ENCODE peak calls at places on chromosomes 1 and 21, in six cellular contexts. L is K562, N is endothelial cell of umbilical vein, P is A549, T is HepG2, A is GM12878. F is an unnamed sample.

GRCh38 chr1:152141971-152142584 is 16.9 kb downstream of the RPTN start:
- DNase-seq in T (peak), A (no peak), P (peak), N (peak), L (peak), F (peak)

GRCh38 chr1:206472454-206472853 is 2.2 kb downstream of the IKBKE start:
- DNase-seq in L (peak), T (peak), A (no peak), N (no peak), P (no peak), F (peak)

GRCh38 chr1:153429266-153430165 is 13.2 kb downstream of the S100A7A start:
- DNase-seq in N (no peak), A (no peak), L (no peak), P (no peak), T (no peak), F (no peak)

GRCh38 chr1:240337795-240338194 is 246.1 kb downstream of the FMN2 start:
- DNase-seq in N (no peak), T (no peak), P (no peak), L (no peak), A (no peak), F (no peak)

GRCh38 chr1:62904537-62904936 is 120.6 kb downstream of the ATG4C start:
- DNase-seq in A (no peak), N (no peak), P (no peak), T (no peak), L (no peak), F (no peak)

GRCh38 chr1:91427741-91428140 is 23.1 kb upstream of the HFM1 start:
- DNase-seq in N (no peak), A (no peak), L (no peak), T (no peak), P (no peak), F (no peak)

GRCh38 chr1:24020032-24020431 is 39.9 kb upstream of the SRSF10 start:
- DNase-seq in P (no peak), N (no peak), L (no peak), T (no peak), A (no peak), F (no peak)

GRCh38 chr1:208291923-208292711 is 47.9 kb upstream of the PLXNA2 start:
- DNase-seq in T (no peak), N (no peak), A (no peak), P (no peak), L (no peak), F (no peak)

GRCh38 chr1:119687391-119688079 is 24.2 kb upstream of the PHGDH start:
- DNase-seq in N (no peak), T (no peak), L (no peak), P (no peak), A (no peak), F (no peak)

GRCh38 chr1:12760256-12760795 is 13.2 kb upstream of the PRAMEF12 start:
- DNase-seq in A (no peak), N (no peak), L (peak), P (peak), T (peak), F (peak)

GRCh38 chr1:30657131-30658013 is 66.0 kb downstream of the MATN1 start:
- DNase-seq in T (no peak), P (no peak), N (no peak), L (no peak), A (no peak), F (no peak)

GRCh38 chr1:12519708-12520364 is 98.2 kb downstream of the DHRS3 start:
- DNase-seq in L (no peak), A (no peak), N (no peak), T (no peak), P (no peak), F (no peak)

GRCh38 chr1:68438310-68438709 is 11.4 kb downstream of the RPE65 start:
- DNase-seq in P (no peak), T (no peak), L (no peak), N (no peak), A (no peak), F (no peak)

GRCh38 chr1:91621360-91621759 is 120.7 kb downstream of the CDC7 start:
- DNase-seq in N (no peak), P (no peak), T (no peak), A (no peak), L (no peak), F (no peak)

GRCh38 chr21:34550400-34550799 is 38.4 kb upstream of the KCNE1 start:
- DNase-seq in N (no peak), T (no peak), L (no peak), P (no peak), A (no peak), F (no peak)

GRCh38 chr21:36806103-36806502 is 107.2 kb downstream of the SIM2 start:
- DNase-seq in L (peak), T (no peak), A (no peak), N (no peak), P (no peak), F (peak)

GRCh38 chr1:246689409-246689997 is 34.7 kb upstream of the SCCPDH start:
- DNase-seq in L (peak), N (peak), A (peak), P (peak), T (peak), F (peak)

GRCh38 chr1:93672069-93672468 is 9.6 kb downstream of the BCAR3 start:
- DNase-seq in L (peak), P (peak), T (no peak), A (no peak), N (peak), F (no peak)

GRCh38 chr1:228865613-228866320 is 130.5 kb downstream of the RHOU start:
- DNase-seq in N (no peak), A (no peak), L (no peak), T (no peak), P (no peak), F (no peak)

GRCh38 chr21:28882345-28882744 is 110.3 kb downstream of the LTN1 start:
- DNase-seq in N (no peak), P (no peak), L (no peak), A (no peak), T (no peak), F (no peak)

GRCh38 chr21:28884481-28884880 is 108.2 kb downstream of the LTN1 start:
- DNase-seq in L (peak), A (no peak), P (no peak), N (no peak), T (no peak), F (peak)

GRCh38 chr21:28883931-28884330 is 108.7 kb downstream of the LTN1 start:
- DNase-seq in T (no peak), P (no peak), A (no peak), N (no peak), L (peak), F (no peak)

GRCh38 chr21:28885853-28886177 is 106.9 kb downstream of the LTN1 start:
- DNase-seq in T (no peak), A (no peak), L (peak), P (no peak), N (no peak), F (peak)

GRCh38 chr21:28884976-28885852 is 107.5 kb downstream of the LTN1 start:
- DNase-seq in A (peak), T (peak), L (peak), P (peak), N (peak), F (peak)
- TF ChIP-seq POLR2A in A (peak), T (peak), L (peak), P (peak), N (peak), F (peak)

GRCh38 chr1:51170342-51170741 is 65.7 kb upstream of the RNF11 start:
- DNase-seq in P (peak), A (no peak), N (no peak), T (peak), L (no peak), F (peak)

GRCh38 chr1:51175278-51175677 is 60.8 kb upstream of the RNF11 start:
- DNase-seq in N (no peak), P (no peak), L (no peak), A (no peak), T (no peak), F (peak)
- TF ChIP-seq CTCF in N (no peak), P (no peak), L (no peak), A (no peak), T (no peak), F (no peak)

GRCh38 chr21:45615145-45615711 is 28.3 kb upstream of the PCBP3 start:
- DNase-seq in A (peak), N (no peak), P (peak), T (peak), L (peak), F (peak)
- TF ChIP-seq MYC in A (peak), N (no peak), P (no peak), T (peak), L (no peak), F (no peak)

DNA sequence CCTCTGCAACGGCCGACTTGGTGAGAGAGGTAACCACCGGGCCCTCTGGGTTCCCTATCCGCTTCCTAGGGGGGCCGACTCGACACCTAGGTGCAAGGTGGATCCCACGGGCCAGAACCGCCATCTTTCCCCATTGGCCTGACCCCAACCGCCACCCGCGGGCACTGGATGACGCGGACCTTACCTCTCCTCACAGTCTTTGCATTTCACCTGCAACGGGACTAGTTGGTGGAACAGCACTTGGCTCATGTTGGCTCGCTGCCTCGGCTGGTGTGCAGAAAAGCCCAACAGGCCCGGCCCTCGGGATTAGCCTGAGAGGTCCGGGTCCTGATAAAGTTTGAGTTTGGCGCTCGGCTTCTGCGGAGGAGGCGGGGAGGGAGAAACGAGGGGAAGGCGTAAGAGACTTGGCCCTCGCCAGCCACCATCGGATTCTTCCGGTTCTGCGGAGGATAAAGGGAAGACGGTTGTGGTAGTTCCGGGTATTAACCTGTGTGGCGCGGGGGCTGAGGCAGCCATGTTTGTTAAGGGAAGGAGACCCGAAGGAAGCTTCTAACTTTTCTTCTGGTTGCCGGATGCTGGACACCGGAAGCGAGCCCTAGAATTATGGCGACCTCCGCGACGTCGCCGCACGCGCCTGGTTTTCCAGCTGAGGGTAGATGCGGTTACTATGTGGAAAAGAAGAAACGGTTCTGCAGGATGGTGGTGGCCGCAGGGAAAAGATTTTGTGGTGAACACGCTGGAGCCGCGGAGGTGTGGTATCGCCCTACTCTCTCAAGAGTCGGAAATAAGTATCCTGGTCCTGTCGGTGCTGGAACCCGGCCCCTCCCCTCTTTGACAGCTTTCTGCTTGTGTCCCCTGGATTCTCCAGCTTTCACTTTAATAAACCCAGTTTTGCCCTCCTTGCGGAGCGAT is at the start of the genes SASS6 and TRMT13:
- DNase-seq in A (peak), N (peak), L (peak), T (peak), P (peak), F (peak)
- TF ChIP-seq POLR2A in A (peak), N (peak), L (peak), T (no peak), P (peak), F (peak)

GRCh38 chr21:41583274-41583790 is 75.4 kb upstream of the TMPRSS2 start:
- DNase-seq in N (no peak), P (peak), L (no peak), T (peak), A (no peak), F (no peak)

GRCh38 chr21:41584603-41585176 is 76.7 kb upstream of the TMPRSS2 start:
- DNase-seq in N (no peak), A (no peak), T (no peak), L (no peak), P (no peak), F (no peak)

GRCh38 chr21:41582298-41582840 is 74.4 kb upstream of the TMPRSS2 start:
- DNase-seq in T (no peak), A (no peak), N (no peak), L (no peak), P (no peak), F (no peak)

GRCh38 chr21:41581592-41582228 is 73.8 kb upstream of the TMPRSS2 start:
- DNase-seq in T (no peak), P (no peak), L (no peak), N (no peak), A (no peak), F (no peak)

GRCh38 chr21:41582866-41583265 is 74.9 kb upstream of the TMPRSS2 start:
- DNase-seq in P (no peak), A (no peak), T (no peak), N (no peak), L (no peak), F (no peak)
- TF ChIP-seq CTCF in P (no peak), A (no peak), T (no peak), N (no peak), L (no peak), F (no peak)

DNA sequence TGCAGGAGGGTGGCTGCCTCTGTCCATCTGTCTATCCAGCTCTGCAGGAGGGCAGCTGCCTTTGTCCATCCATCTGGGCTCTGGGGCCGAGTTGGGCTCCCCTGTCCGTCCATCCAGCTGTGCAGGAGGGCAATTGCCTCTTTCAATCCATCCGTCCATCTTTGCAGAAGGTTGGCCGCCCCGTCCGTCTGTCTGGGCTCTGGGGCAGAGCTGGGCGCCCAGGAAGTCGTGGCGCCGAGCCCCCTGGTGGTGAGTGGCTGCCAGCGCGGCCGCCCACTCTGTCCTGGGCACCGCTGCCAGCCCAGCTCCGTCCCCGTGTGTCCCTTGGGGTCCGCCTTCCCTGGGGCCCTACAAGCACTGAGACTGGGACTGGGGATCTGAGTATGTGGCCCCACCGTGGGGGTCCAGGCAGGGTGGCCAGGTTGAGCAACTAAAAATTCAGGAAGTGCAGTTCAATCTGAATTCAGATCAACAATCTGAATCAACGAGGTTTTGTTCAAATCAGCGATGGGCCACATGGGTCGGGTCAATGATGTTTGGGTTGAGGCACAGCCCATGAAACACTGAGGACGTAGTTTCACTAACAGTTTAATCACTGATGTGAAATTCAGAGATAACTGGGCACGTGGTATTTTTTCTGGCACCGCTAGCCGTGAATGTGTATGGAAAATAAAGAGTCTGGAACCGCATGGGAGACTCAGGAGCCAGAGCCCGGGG is 99.1 kb upstream of the ACTRT2 start:
- DNase-seq in N (no peak), A (no peak), T (no peak), L (peak), P (peak), F (peak)
- TF ChIP-seq MYC in N (no peak), A (no peak), T (no peak), L (no peak), P (no peak), F (no peak)